ENCODE peak calls at places on chromosomes 5 and 9, in five cellular contexts. U is iPS DF 6.9; M is sigmoid colon; E is CD8-positive, alpha-beta T cell; T is lower lobe of right lung. D is an unnamed sample.

GRCh38 chr9:97984188-97985057 is 1.3 kb downstream of the ANP32B start:
- DNase-seq in U (no peak), M (peak; percentile 93), E (peak; percentile 78), T (peak; percentile 90), D (peak; percentile 81)

GRCh38 chr9:117687532-117687931 is 16.7 kb upstream of the TLR4 start:
- DNase-seq in U (no peak), M (no peak), E (no peak), T (no peak), D (no peak)

GRCh38 chr5:171419663-171420428 is 399 bp downstream of the FGF18 start:
- DNase-seq in U (no peak), M (no peak), E (peak; percentile 18), T (no peak), D (peak; percentile 77)

GRCh38 chr9:71662086-71662485 is 106.2 kb downstream of the CEMIP2 start:
- DNase-seq in U (no peak), M (no peak), E (no peak), T (no peak), D (no peak)

GRCh38 chr5:30405821-30406220 is 787.7 kb upstream of the CDH6 start:
- DNase-seq in U (no peak), M (no peak), E (no peak), T (no peak), D (no peak)

GRCh38 chr5:74865799-74866652 is at the start of gene FAM169A:
- DNase-seq in U (no peak), M (no peak), E (peak; percentile 62), T (peak; percentile 50), D (peak; percentile 33)

GRCh38 chr9:98707158-98708102 is 1.3 kb downstream of the GABBR2 start:
- DNase-seq in U (peak; percentile 83), M (no peak), E (no peak), T (peak; percentile 54), D (peak; percentile 72)

GRCh38 chr9:34989946-34990635 is 546 bp downstream of the DNAJB5 start:
- DNase-seq in U (no peak), M (peak; percentile 87), E (peak; percentile 43), T (peak; percentile 69), D (peak; percentile 76)

GRCh38 chr5:81513982-81514381 is 120.0 kb upstream of the ACOT12 start:
- DNase-seq in U (no peak), M (no peak), E (no peak), T (no peak), D (no peak)

GRCh38 chr5:64958757-64959391 is 190.1 kb downstream of the CWC27 start:
- DNase-seq in U (no peak), M (no peak), E (no peak), T (no peak), D (no peak)

GRCh38 chr9:105142406-105143092 is 101.9 kb upstream of the SLC44A1 start:
- DNase-seq in U (no peak), M (no peak), E (no peak), T (no peak), D (no peak)

GRCh38 chr5:27020965-27021364 is 17.4 kb downstream of the CDH9 start:
- DNase-seq in U (no peak), M (no peak), E (no peak), T (no peak), D (no peak)

GRCh38 chr9:136093995-136094881 is 851 bp downstream of the NACC2 start:
- DNase-seq in U (no peak), M (peak; percentile 96), E (peak; percentile 61), T (peak; percentile 86), D (peak; percentile 86)

GRCh38 chr5:54760182-54760935 is 225.0 kb downstream of the ESM1 start:
- DNase-seq in U (no peak), M (no peak), E (no peak), T (no peak), D (no peak)

GRCh38 chr5:161201558-161201957 is 345.0 kb downstream of the GABRB2 start:
- DNase-seq in U (no peak), M (no peak), E (no peak), T (no peak), D (no peak)

GRCh38 chr5:74028406-74028805 is 402.4 kb downstream of the ARHGEF28 start:
- DNase-seq in U (no peak), M (no peak), E (no peak), T (no peak), D (no peak)

GRCh38 chr9:119884411-119884810 is 515.2 kb upstream of the BRINP1 start:
- DNase-seq in U (peak; percentile 7), M (no peak), E (no peak), T (no peak), D (no peak)

GRCh38 chr9:110116543-110116885 is 91.4 kb downstream of the C9orf152 start:
- DNase-seq in U (no peak), M (no peak), E (no peak), T (no peak), D (no peak)

GRCh38 chr5:156589859-156590216 is 260.3 kb upstream of the PPP1R2B start:
- DNase-seq in U (no peak), M (no peak), E (no peak), T (no peak), D (no peak)

GRCh38 chr5:57412010-57412409 is 70.6 kb downstream of the ACTBL2 start:
- DNase-seq in U (no peak), M (no peak), E (no peak), T (no peak), D (no peak)

GRCh38 chr5:42454216-42454995 is 31.2 kb downstream of the GHR start:
- DNase-seq in U (no peak), M (no peak), E (no peak), T (no peak), D (peak; percentile 40)

GRCh38 chr5:141628175-141628788 is 8.4 kb downstream of the HDAC3 start:
- DNase-seq in U (no peak), M (no peak), E (no peak), T (no peak), D (no peak)

GRCh38 chr9:127033059-127033458 is 89.4 kb downstream of the ANGPTL2 start:
- DNase-seq in U (no peak), M (no peak), E (no peak), T (no peak), D (no peak)
- H3K27ac ChIP-seq in U (no peak overlapping the region), M (no peak overlapping the region), E (no peak overlapping the region), T (no peak overlapping the region), D (no peak overlapping the region)

DNA sequence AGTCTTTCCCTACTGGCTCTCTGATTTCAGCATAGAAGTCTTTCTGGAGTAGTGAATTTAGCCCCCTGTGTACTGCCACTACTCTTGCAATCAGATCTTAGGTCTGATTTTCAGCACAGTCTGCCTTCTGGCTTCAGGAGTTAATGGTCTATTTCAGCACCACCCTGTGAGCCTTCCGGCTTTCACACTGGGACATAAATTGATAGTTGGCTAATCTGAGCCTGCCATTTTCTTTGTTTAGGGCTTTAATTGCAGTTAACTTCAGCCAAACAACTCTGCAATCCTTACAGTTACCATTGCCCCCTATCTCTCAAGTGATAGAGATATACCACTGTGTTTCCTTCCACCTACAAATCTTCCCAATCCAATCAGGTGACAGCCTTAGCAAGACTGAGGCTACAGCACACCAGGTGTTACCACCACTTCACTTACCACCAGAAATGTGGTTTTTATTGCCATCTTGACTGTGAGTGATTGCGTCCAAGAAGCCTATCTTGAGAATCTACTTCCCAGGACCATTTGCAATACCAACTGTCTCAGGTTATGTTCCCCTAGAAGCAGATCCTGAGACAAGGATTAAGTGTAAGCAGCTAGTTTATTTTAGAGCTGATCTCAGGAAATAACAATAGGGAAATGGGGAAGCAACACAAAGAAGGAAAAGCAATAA is 51.9 kb upstream of the NEK6 start:
- DNase-seq in U (no peak), M (no peak), E (no peak), T (no peak), D (no peak)
- H3K4me1 ChIP-seq in U (no peaks in the 10 kb centered on the region), M (no peaks in the 10 kb centered on the region), E (peaks cover 23% of the 10 kb centered on the region), T (peaks cover 10% of the 10 kb centered on the region), D (no peaks in the 10 kb centered on the region)

DNA sequence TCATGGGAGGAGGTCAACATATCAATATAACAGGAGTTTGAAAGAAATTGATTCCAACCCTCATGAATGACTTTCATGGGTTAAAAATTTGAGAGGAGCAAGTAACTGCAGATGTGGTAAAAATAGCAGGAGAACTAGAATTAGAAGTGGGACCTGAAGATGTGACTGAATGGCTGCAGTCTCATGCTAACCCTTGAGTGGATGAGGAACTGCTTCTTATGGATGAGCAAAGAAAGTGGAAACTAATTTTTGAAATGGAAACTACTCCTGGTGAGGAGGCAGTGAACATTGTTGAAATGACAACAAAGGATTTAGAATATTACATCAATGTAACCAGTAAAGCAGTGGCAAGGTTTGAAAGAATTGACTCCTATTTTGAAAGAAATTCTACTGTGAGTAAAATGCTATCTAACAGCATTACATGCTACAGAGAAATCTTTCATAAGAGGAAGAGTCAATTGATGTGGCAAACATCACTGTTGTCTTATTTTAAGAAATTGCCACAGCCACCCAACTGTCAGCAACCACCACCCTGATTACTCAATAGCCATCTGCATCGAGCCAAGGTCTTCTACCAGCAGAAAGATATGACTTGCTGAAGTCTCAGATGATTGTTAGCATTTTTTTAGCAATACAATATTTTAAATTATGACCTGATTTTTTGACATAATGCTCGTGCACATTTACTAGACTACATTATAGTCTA is 1683.3 kb downstream of the MAT2B start:
- DNase-seq in U (no peak), M (no peak), E (no peak), T (no peak), D (no peak)
- H3K9me3 ChIP-seq in U (no peaks in the 10 kb centered on the region), M (no peaks in the 10 kb centered on the region), E (no peaks in the 10 kb centered on the region), T (no peaks in the 10 kb centered on the region), D (no peaks in the 10 kb centered on the region)

GRCh38 chr5:159414021-159414420 is 83.7 kb upstream of the IL12B start:
- DNase-seq in U (no peak), M (no peak), E (no peak), T (no peak), D (no peak)
- H3K27ac ChIP-seq in U (no peak overlapping the region), M (no peak overlapping the region), E (no peak overlapping the region), T (no peak overlapping the region), D (no peak overlapping the region)